ENCODE peak calls at places on chromosomes 2 and 18, in ten cellular contexts. One of them, this sample, is unnamed.

GRCh38 chr2:26399781-26400376 is 1.8 kb upstream of the DRC1 start:
- DNase-seq in astrocyte: no peak
- DNase-seq in activated gamma-delta T cell: no peak
- DNase-seq in HAP-1: no peak
- DNase-seq in MV-4-11: no peak
- DNase-seq in NT2/D1: no peak
- DNase-seq in HEK293T: no peak
- DNase-seq in A172: no peak
- DNase-seq in NCI-H345: peak; percentile 72
- DNase-seq in activated CD4-positive, CD25-positive, alpha-beta regulatory T cell: no peak
- DNase-seq in this sample: no peak

GRCh38 chr18:74965682-74966081 is 243.3 kb downstream of the PTGR3 start:
- DNase-seq in astrocyte: no peak
- DNase-seq in activated gamma-delta T cell: no peak
- DNase-seq in HAP-1: no peak
- DNase-seq in MV-4-11: no peak
- DNase-seq in NT2/D1: no peak
- DNase-seq in HEK293T: no peak
- DNase-seq in A172: no peak
- DNase-seq in NCI-H345: no peak
- DNase-seq in activated CD4-positive, CD25-positive, alpha-beta regulatory T cell: no peak
- DNase-seq in this sample: no peak

GRCh38 chr2:149383340-149383739 is 53.0 kb downstream of the LYPD6 start:
- DNase-seq in astrocyte: peak; percentile 87
- DNase-seq in activated gamma-delta T cell: no peak
- DNase-seq in HAP-1: no peak
- DNase-seq in MV-4-11: no peak
- DNase-seq in NT2/D1: no peak
- DNase-seq in HEK293T: no peak
- DNase-seq in A172: peak; percentile 16
- DNase-seq in NCI-H345: no peak
- DNase-seq in activated CD4-positive, CD25-positive, alpha-beta regulatory T cell: no peak
- DNase-seq in this sample: no peak

GRCh38 chr18:44719519-44720060 is 38.9 kb downstream of the SETBP1 start:
- DNase-seq in astrocyte: no peak
- DNase-seq in activated gamma-delta T cell: no peak
- DNase-seq in HAP-1: no peak
- DNase-seq in MV-4-11: no peak
- DNase-seq in NT2/D1: no peak
- DNase-seq in HEK293T: no peak
- DNase-seq in A172: no peak
- DNase-seq in NCI-H345: no peak
- DNase-seq in activated CD4-positive, CD25-positive, alpha-beta regulatory T cell: no peak
- DNase-seq in this sample: no peak

GRCh38 chr18:74381621-74382350 is 66.1 kb downstream of the C18orf63 start:
- DNase-seq in astrocyte: no peak
- DNase-seq in activated gamma-delta T cell: no peak
- DNase-seq in HAP-1: no peak
- DNase-seq in MV-4-11: no peak
- DNase-seq in NT2/D1: no peak
- DNase-seq in HEK293T: no peak
- DNase-seq in A172: no peak
- DNase-seq in NCI-H345: no peak
- DNase-seq in activated CD4-positive, CD25-positive, alpha-beta regulatory T cell: no peak
- DNase-seq in this sample: no peak

GRCh38 chr2:61814761-61815160 is 39.1 kb downstream of the FAM161A start:
- DNase-seq in astrocyte: no peak
- DNase-seq in activated gamma-delta T cell: no peak
- DNase-seq in HAP-1: no peak
- DNase-seq in MV-4-11: no peak
- DNase-seq in NT2/D1: no peak
- DNase-seq in HEK293T: no peak
- DNase-seq in A172: no peak
- DNase-seq in NCI-H345: no peak
- DNase-seq in activated CD4-positive, CD25-positive, alpha-beta regulatory T cell: no peak
- DNase-seq in this sample: no peak

GRCh38 chr18:67553471-67553870 is 37.0 kb upstream of the DSEL start:
- DNase-seq in astrocyte: peak; percentile 55
- DNase-seq in activated gamma-delta T cell: no peak
- DNase-seq in HAP-1: no peak
- DNase-seq in MV-4-11: no peak
- DNase-seq in NT2/D1: no peak
- DNase-seq in HEK293T: no peak
- DNase-seq in A172: no peak
- DNase-seq in NCI-H345: no peak
- DNase-seq in activated CD4-positive, CD25-positive, alpha-beta regulatory T cell: no peak
- DNase-seq in this sample: no peak

GRCh38 chr18:49227456-49227855 is 233.0 kb downstream of the DYM start:
- DNase-seq in astrocyte: no peak
- DNase-seq in activated gamma-delta T cell: no peak
- DNase-seq in HAP-1: no peak
- DNase-seq in MV-4-11: no peak
- DNase-seq in NT2/D1: no peak
- DNase-seq in HEK293T: no peak
- DNase-seq in A172: no peak
- DNase-seq in NCI-H345: no peak
- DNase-seq in activated CD4-positive, CD25-positive, alpha-beta regulatory T cell: no peak
- DNase-seq in this sample: no peak

GRCh38 chr2:176647325-176648155 is 378.3 kb downstream of the MTX2 start:
- DNase-seq in astrocyte: no peak
- DNase-seq in activated gamma-delta T cell: no peak
- DNase-seq in HAP-1: no peak
- DNase-seq in MV-4-11: no peak
- DNase-seq in NT2/D1: no peak
- DNase-seq in HEK293T: no peak
- DNase-seq in A172: no peak
- DNase-seq in NCI-H345: no peak
- DNase-seq in activated CD4-positive, CD25-positive, alpha-beta regulatory T cell: no peak
- DNase-seq in this sample: no peak

GRCh38 chr18:44742741-44743311 is 62.1 kb downstream of the SETBP1 start:
- DNase-seq in astrocyte: peak; percentile 76
- DNase-seq in activated gamma-delta T cell: no peak
- DNase-seq in HAP-1: no peak
- DNase-seq in MV-4-11: no peak
- DNase-seq in NT2/D1: no peak
- DNase-seq in HEK293T: no peak
- DNase-seq in A172: no peak
- DNase-seq in NCI-H345: peak; percentile 73
- DNase-seq in activated CD4-positive, CD25-positive, alpha-beta regulatory T cell: no peak
- DNase-seq in this sample: peak; percentile 64

This sample was measured in retina.